ENCODE peak calls at places on chromosomes 2 and 18, in four cellular contexts. One of them, this sample, is unnamed.

GRCh38 chr2:60054571-60055340 is 498.7 kb downstream of the BCL11A start:
- DNase-seq in HepG2: no peak
- DNase-seq in H1: no peak
- DNase-seq in GM12878: no peak
- DNase-seq in this sample: no peak

GRCh38 chr2:174607989-174608865 is 10.6 kb upstream of the WIPF1 start:
- DNase-seq in GM12878: peak; percentile 89
- DNase-seq in H1: no peak
- DNase-seq in HepG2: no peak
- DNase-seq in this sample: no peak

GRCh38 chr2:10614940-10615339 is 74.8 kb downstream of the NOL10 start:
- DNase-seq in HepG2: no peak
- DNase-seq in GM12878: no peak
- DNase-seq in H1: no peak
- DNase-seq in this sample: no peak

GRCh38 chr2:55949211-55949610 is 25.6 kb upstream of the EFEMP1 start:
- DNase-seq in GM12878: no peak
- DNase-seq in HepG2: no peak
- DNase-seq in H1: no peak
- DNase-seq in this sample: no peak

GRCh38 chr2:196066794-196067382 is 1.7 kb downstream of the DNAH7 start:
- DNase-seq in HepG2: no peak
- DNase-seq in GM12878: no peak
- DNase-seq in H1: no peak
- DNase-seq in this sample: no peak

GRCh38 chr2:196333397-196333796 is 162.0 kb upstream of the STK17B start:
- DNase-seq in HepG2: no peak
- DNase-seq in GM12878: no peak
- DNase-seq in H1: no peak
- DNase-seq in this sample: no peak

GRCh38 chr18:31618801-31619200 is 27.1 kb downstream of the TTR start:
- DNase-seq in HepG2: no peak
- DNase-seq in GM12878: no peak
- DNase-seq in H1: no peak
- DNase-seq in this sample: no peak

GRCh38 chr2:190380962-190381412 is 27.2 kb upstream of the MFSD6 start:
- DNase-seq in HepG2: peak; percentile 54
- DNase-seq in GM12878: no peak
- DNase-seq in H1: no peak
- DNase-seq in this sample: no peak

GRCh38 chr2:20223345-20224190 is 1.4 kb downstream of the SDC1 start:
- DNase-seq in H1: peak; percentile 79
- DNase-seq in HepG2: peak; percentile 61
- DNase-seq in GM12878: no peak
- DNase-seq in this sample: no peak

GRCh38 chr2:15588329-15588919 is 3.2 kb upstream of the DDX1 start:
- DNase-seq in H1: peak; percentile 81
- DNase-seq in HepG2: peak; percentile 67
- DNase-seq in GM12878: no peak
- DNase-seq in this sample: no peak

DNA sequence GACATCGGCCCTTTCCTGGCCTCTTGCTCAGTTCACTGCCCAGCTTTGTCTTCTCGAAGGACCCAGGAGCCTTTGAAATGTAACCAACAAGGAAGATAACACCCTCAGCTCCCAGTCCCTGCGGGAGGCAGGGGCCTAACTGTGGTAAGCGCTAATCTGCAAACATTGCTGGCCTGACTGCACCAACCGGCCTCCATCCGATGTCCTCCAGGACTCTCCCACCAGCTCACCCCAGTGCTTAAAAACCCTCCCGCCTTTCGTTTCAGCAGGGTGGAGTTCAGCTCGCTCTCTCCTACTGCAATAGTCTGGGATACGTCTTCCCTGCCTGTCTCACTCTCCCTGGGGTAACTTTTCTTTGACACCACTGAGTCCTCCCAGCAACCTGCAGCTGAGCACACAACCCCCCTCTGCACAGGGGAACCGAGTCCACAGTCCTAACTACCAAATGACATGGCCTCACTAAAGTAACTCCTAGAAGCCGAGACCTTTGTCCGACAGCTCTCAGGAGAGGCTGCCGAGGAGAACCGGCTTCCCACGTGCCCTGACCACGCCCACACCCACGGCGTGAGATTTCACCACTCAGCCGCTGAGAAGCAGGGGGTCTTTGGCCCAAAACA is 76.1 kb downstream of the MBP start:
- DNase-seq in GM12878: no peak
- DNase-seq in HepG2: peak; percentile 19
- DNase-seq in H1: no peak
- DNase-seq in this sample: no peak
- TF ChIP-seq ZNF274 in GM12878: no peak
- TF ChIP-seq ZNF274 in HepG2: no peak
- TF ChIP-seq ZNF274 in H1: no peak
- TF ChIP-seq ZNF274 in this sample: no peak

GRCh38 chr2:85648619-85649018 is 19.4 kb downstream of the SFTPB start:
- DNase-seq in H1: no peak
- DNase-seq in HepG2: no peak
- DNase-seq in GM12878: no peak
- DNase-seq in this sample: no peak

GRCh38 chr2:85647823-85648526 is 20.0 kb downstream of the SFTPB start:
- DNase-seq in GM12878: peak; percentile 23
- DNase-seq in H1: no peak
- DNase-seq in HepG2: no peak
- DNase-seq in this sample: no peak

GRCh38 chr2:85651097-85651496 is 16.9 kb downstream of the SFTPB start:
- DNase-seq in GM12878: no peak
- DNase-seq in H1: no peak
- DNase-seq in HepG2: no peak
- DNase-seq in this sample: no peak

GRCh38 chr2:85650456-85650855 is 17.5 kb downstream of the SFTPB start:
- DNase-seq in HepG2: no peak
- DNase-seq in H1: no peak
- DNase-seq in GM12878: no peak
- DNase-seq in this sample: no peak

DNA sequence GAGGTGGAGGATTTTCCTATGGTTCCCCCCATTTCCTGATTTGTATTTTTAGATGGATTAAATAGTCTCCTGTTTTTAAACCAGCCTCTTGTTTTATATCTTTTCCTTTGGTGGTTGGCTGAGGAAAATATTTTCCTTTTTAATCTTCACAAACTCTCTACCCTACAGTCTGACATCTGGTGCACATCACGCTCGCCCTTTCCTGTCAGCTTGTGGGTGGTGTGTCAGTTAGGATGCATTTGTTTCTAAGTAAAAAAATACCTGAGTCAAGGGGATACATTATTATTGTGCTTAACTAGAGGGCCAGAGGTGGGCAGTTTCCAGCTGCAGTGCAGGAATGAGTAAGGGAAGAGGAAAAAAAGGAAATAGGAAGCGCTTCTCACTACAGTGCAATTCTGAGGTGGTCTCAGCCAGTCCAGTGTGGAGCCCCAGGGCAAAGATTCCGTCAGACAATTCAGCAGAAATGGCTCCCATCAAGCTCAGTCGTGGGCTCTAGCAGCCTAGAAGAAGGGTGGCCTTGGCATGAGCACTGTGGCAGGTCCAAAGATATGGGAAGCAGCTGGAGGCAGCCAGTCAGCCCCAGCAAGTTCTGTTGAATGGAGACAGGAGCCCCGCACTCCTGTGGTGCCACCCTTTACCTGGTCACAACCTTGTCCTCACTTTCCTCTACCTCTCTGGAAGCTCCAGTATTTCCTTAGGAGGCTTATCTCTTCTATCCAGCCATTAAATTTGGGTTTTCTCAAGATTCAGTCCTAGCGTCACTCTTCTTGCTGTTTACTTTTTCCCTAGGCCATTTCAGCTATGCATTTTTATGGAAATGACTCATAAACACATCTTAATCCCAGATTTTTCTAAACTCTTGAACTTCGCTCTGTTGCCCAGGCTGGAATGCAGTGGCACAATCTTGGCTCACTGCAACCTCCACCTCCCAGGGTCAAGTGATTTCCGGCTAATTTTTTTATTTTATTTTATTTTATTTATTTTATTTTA is 18.5 kb downstream of the SFTPB start:
- DNase-seq in HepG2: no peak
- DNase-seq in H1: no peak
- DNase-seq in GM12878: no peak
- DNase-seq in this sample: no peak
- H3K9ac ChIP-seq in HepG2: no peak overlapping the region
- H3K9ac ChIP-seq in H1: no peak overlapping the region
- H3K9ac ChIP-seq in GM12878: no peak overlapping the region
- H3K9ac ChIP-seq in this sample: no peak overlapping the region

GRCh38 chr2:233085037-233085838 is 25.1 kb downstream of the INPP5D start:
- DNase-seq in GM12878: no peak
- DNase-seq in HepG2: peak; percentile 93
- DNase-seq in H1: no peak
- DNase-seq in this sample: no peak

GRCh38 chr2:233083782-233084181 is 23.6 kb downstream of the INPP5D start:
- DNase-seq in GM12878: no peak
- DNase-seq in H1: no peak
- DNase-seq in HepG2: no peak
- DNase-seq in this sample: no peak

GRCh38 chr2:233082934-233083755 is 23.0 kb downstream of the INPP5D start:
- DNase-seq in GM12878: no peak
- DNase-seq in HepG2: no peak
- DNase-seq in H1: no peak
- DNase-seq in this sample: no peak

GRCh38 chr2:233085839-233086150 is 25.7 kb downstream of the INPP5D start:
- DNase-seq in HepG2: no peak
- DNase-seq in H1: no peak
- DNase-seq in GM12878: no peak
- DNase-seq in this sample: no peak

DNA sequence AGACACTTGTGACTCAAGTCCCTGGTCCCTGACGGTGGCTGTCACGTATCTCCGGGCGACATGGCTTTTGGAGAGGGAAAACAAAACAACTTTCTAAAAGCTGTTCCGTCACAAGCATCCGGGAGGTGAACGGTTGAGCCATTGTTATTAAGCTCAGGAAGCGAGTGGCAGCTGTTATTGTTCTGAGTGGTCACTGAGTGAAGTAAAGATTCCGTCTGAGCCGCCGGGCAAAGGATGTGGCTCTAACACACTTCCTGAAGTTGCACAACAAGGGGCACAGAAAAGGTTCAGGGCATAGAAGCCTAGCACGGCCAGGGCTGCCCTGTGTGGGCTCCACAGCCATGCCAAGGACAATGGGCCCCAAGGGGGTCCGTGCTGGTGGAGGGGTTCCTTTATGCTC is 24.3 kb downstream of the INPP5D start:
- DNase-seq in HepG2: no peak
- DNase-seq in H1: no peak
- DNase-seq in GM12878: peak; percentile 78
- DNase-seq in this sample: no peak
- TF ChIP-seq SUZ12 in HepG2: no peak
- TF ChIP-seq SUZ12 in H1: no peak
- TF ChIP-seq SUZ12 in GM12878: no peak
- TF ChIP-seq SUZ12 in this sample: no peak

GRCh38 chr2:193476171-193476800 is 1281.6 kb upstream of the TMEFF2 start:
- DNase-seq in GM12878: no peak
- DNase-seq in H1: no peak
- DNase-seq in HepG2: peak; percentile 16
- DNase-seq in this sample: no peak
- TF ChIP-seq ZNF274 in GM12878: no peak
- TF ChIP-seq ZNF274 in H1: no peak
- TF ChIP-seq ZNF274 in HepG2: no peak
- TF ChIP-seq ZNF274 in this sample: no peak

DNA sequence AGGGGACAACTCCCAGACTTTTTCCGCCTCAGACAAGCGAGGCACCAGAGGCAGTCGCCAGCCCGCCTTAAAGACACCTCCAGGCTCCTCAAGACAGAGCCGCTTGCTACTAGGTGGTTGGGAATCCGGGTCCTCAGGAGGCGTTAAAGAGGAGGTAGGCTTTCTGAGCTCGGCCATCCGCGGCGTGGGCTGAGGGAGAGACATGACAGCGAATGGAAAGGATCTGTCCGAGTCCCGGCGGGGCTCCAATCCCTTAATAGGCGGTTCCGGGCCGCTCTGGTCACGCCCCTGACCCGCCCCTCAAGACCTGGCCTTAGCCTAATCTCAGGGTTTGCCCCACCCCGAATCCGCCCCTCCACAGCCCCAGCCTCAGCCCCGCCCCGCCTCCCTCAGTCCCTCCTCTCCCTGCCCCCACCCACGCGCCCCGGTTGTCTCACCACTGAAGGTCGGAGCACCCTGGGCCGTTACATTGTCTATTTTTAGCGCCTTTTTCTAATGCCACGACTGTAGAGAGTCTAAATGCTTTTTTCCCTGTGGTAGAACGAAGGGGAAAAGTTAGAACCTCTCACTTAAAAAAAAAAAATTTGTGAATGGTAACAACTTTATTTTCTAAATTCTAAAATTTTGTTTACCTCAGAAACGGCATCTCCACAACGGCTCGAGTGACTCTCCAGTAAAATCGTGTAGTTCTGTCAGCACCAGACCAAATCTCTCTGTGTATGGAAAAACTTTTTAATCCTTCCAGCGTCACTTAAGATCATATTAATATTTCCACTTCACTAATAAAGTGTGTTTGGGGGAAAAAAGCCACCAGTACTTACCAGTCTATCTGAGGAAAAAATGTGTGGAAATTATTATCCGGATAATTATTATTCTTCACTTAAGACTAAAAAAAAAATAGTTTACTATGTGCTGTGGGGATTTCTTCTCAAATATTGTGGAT is at the start of gene RAD51AP2:
- DNase-seq in H1: peak; percentile 96
- DNase-seq in HepG2: peak; percentile 60
- DNase-seq in GM12878: peak; percentile 40
- DNase-seq in this sample: peak; percentile 76
- H3K9ac ChIP-seq in H1: peak within 1 kb of the TSS; percentile 64
- H3K9ac ChIP-seq in HepG2: peak within 1 kb of the TSS; percentile 56
- H3K9ac ChIP-seq in GM12878: peak within 1 kb of the TSS; percentile 55
- H3K9ac ChIP-seq in this sample: peak within 1 kb of the TSS; percentile 72

DNA sequence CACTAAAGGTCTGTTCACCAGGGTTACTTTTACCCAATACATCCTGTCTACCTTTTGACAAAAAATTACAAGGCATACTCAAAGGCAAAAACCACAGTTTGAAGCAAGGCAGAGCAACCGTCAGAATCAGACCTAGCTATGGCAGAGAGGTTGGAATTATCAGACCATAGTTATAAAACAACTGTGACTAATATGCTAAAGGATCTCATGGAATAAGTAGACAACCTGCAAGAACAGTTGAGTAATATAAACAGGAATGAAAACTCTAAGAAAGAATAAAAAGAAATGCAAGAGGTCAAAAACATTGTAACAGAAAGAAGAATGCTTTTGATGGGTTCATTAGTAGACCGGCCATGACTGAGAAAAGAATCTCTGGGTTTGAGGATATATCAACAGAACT is 318.8 kb upstream of the KCNH7 start:
- DNase-seq in GM12878: no peak
- DNase-seq in H1: no peak
- DNase-seq in HepG2: no peak
- DNase-seq in this sample: no peak
- TF ChIP-seq SUZ12 in GM12878: no peak
- TF ChIP-seq SUZ12 in H1: no peak
- TF ChIP-seq SUZ12 in HepG2: no peak
- TF ChIP-seq SUZ12 in this sample: no peak